ENCODE peak calls at places on chromosomes 4 and X, in nine cellular contexts. J, G, V, L, B, O, H, U and D are unnamed samples.

GRCh38 chrX:22325091-22325490 is 52.4 kb downstream of the CBLL2 start:
- DNase-seq in B (no peak), U (no peak), O (no peak), H (no peak), J (no peak), L (no peak), G (no peak), V (no peak), D (no peak)

GRCh38 chrX:141733371-141733770 is 34.8 kb upstream of the SPANXD start:
- DNase-seq in B (no peak), O (no peak), H (no peak), L (no peak), J (no peak), V (no peak), U (no peak), G (no peak), D (no peak)

GRCh38 chr4:120770897-120771296 is 151.6 kb downstream of the PRDM5 start:
- DNase-seq in J (no peak), V (no peak), L (no peak), O (no peak), B (no peak), U (no peak), G (no peak), H (no peak), D (no peak)

GRCh38 chr4:2008921-2009650 is at the start of gene NELFA:
- DNase-seq in L (peak), B (peak), H (peak), G (peak), V (peak), J (peak), O (peak), U (peak), D (peak)

GRCh38 chrX:118240359-118240758 is 105.5 kb upstream of the WDR44 start:
- DNase-seq in V (no peak), J (no peak), O (no peak), G (no peak), L (no peak), B (no peak), U (no peak), H (no peak), D (no peak)

GRCh38 chr4:35684755-35685154 is 559.6 kb downstream of the ARAP2 start:
- DNase-seq in O (no peak), G (no peak), L (no peak), V (no peak), U (no peak), J (no peak), H (no peak), B (no peak), D (no peak)

GRCh38 chr4:153119626-153120025 is 84.6 kb upstream of the TRIM2 start:
- DNase-seq in O (no peak), B (no peak), L (no peak), J (no peak), G (no peak), H (no peak), V (no peak), U (no peak), D (no peak)

GRCh38 chr4:156954598-156954997 is 17.0 kb downstream of the PDGFC start:
- DNase-seq in H (no peak), J (no peak), B (no peak), G (no peak), O (no peak), U (no peak), V (no peak), L (no peak), D (no peak)

GRCh38 chr4:79445371-79445781 is 37.3 kb upstream of the GK2 start:
- DNase-seq in U (no peak), L (no peak), O (no peak), J (no peak), V (no peak), B (no peak), H (no peak), G (no peak), D (no peak)